ENCODE peak calls at places on chromosomes 12 and 14, in four cellular contexts. One of them, this sample, is unnamed.
A peak's percentile ranks its signal among the peaks of the same experiment; 100 is the strongest.

GRCh38 chr12:48388430-48388829 is 37.7 kb upstream of the ZNF641 start:
- DNase-seq in HepG2: no peak
- DNase-seq in IMR-90: peak; percentile 6
- DNase-seq in HCT116: no peak
- DNase-seq in this sample: no peak

GRCh38 chr12:88820012-88820411 is 239.7 kb upstream of the KITLG start:
- DNase-seq in HepG2: no peak
- DNase-seq in IMR-90: no peak
- DNase-seq in HCT116: no peak
- DNase-seq in this sample: no peak

GRCh38 chr12:62673027-62673815 is 206.6 kb downstream of the MON2 start:
- DNase-seq in HepG2: no peak
- DNase-seq in IMR-90: no peak
- DNase-seq in HCT116: no peak
- DNase-seq in this sample: no peak

GRCh38 chr14:80805136-80805535 is 136.4 kb downstream of the CEP128 start:
- DNase-seq in HepG2: no peak
- DNase-seq in IMR-90: peak; percentile 83
- DNase-seq in HCT116: no peak
- DNase-seq in this sample: no peak

GRCh38 chr12:1834186-1834925 is 14.0 kb downstream of the LRTM2 start:
- DNase-seq in HepG2: no peak
- DNase-seq in IMR-90: no peak
- DNase-seq in HCT116: no peak
- DNase-seq in this sample: no peak

GRCh38 chr12:110247340-110248095 is 33.5 kb upstream of the ATP2A2 start:
- DNase-seq in HepG2: peak; percentile 89
- DNase-seq in IMR-90: no peak
- DNase-seq in HCT116: no peak
- DNase-seq in this sample: no peak

GRCh38 chr12:85279449-85280137 is 427 bp upstream of the ALX1 start:
- DNase-seq in HepG2: no peak
- DNase-seq in IMR-90: no peak
- DNase-seq in HCT116: no peak
- DNase-seq in this sample: peak; percentile 65

GRCh38 chr14:29442720-29443119 is 484.9 kb downstream of the PRKD1 start:
- DNase-seq in HepG2: no peak
- DNase-seq in IMR-90: peak; percentile 79
- DNase-seq in HCT116: no peak
- DNase-seq in this sample: no peak

GRCh38 chr12:93199831-93200236 is 177.9 kb upstream of the NUDT4 start:
- DNase-seq in HepG2: no peak
- DNase-seq in IMR-90: peak; percentile 56
- DNase-seq in HCT116: no peak
- DNase-seq in this sample: no peak

GRCh38 chr12:70798016-70798768 is 122.3 kb downstream of the PTPRR start:
- DNase-seq in HepG2: no peak
- DNase-seq in IMR-90: no peak
- DNase-seq in HCT116: no peak
- DNase-seq in this sample: no peak

DNA sequence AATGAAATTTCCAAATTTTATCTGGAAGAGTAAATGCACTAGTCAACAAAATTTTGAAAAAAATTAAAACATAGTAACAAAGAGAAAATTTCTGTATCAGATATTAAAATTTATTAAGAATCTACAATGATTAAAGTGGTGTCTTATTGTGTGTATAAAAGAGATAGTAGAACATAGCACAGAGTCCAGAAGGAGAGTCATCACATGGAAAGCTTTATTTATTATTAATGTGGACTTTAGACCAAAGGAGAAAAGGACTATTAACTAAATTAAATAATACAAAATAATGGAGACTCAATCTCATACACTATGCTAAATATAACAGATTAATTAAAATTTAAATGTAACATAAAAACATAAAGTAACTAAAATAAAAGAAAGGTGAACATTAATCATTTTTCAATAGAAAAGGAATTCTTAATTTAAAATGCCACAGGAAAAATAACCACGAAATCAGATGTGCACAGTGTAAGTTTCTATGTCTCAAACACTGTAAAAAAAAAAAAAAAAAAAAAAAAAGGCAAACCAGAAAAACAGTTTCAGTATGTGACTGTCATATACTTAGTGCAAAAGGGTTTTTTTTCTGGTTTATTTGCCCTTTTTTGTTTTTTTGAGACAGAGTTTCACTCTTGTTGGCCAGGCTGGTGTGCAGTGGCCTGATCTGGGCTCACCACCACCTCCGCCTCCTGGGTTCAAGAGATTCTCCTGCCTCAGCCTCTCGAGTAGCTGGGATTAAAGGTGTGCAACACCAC is 95.4 kb downstream of the MYF5 start:
- DNase-seq in HepG2: no peak
- DNase-seq in IMR-90: no peak
- DNase-seq in HCT116: no peak
- DNase-seq in this sample: no peak
- H2AFZ ChIP-seq in HepG2: no peak overlapping the region
- H2AFZ ChIP-seq in IMR-90: no peak overlapping the region
- H2AFZ ChIP-seq in HCT116: no peak overlapping the region
- H2AFZ ChIP-seq in this sample: no peak overlapping the region

GRCh38 chr12:82705774-82706173 is 19.1 kb downstream of the TMTC2 start:
- DNase-seq in HepG2: no peak
- DNase-seq in IMR-90: no peak
- DNase-seq in HCT116: no peak
- DNase-seq in this sample: no peak
- H3K9ac ChIP-seq in HepG2: no peak overlapping the region
- H3K9ac ChIP-seq in IMR-90: no peak overlapping the region
- H3K9ac ChIP-seq in HCT116: no peak overlapping the region
- H3K9ac ChIP-seq in this sample: no peak overlapping the region

GRCh38 chr14:105180598-105181528 is at the start of gene NUDT14:
- DNase-seq in HepG2: no peak
- DNase-seq in IMR-90: peak; percentile 25
- DNase-seq in HCT116: peak; percentile 46
- DNase-seq in this sample: peak; percentile 83
- H2AFZ ChIP-seq in HepG2: no peak within 1 kb of the TSS
- H2AFZ ChIP-seq in IMR-90: peak within 1 kb of the TSS; percentile 95
- H2AFZ ChIP-seq in HCT116: no peak within 1 kb of the TSS
- H2AFZ ChIP-seq in this sample: no peak within 1 kb of the TSS

DNA sequence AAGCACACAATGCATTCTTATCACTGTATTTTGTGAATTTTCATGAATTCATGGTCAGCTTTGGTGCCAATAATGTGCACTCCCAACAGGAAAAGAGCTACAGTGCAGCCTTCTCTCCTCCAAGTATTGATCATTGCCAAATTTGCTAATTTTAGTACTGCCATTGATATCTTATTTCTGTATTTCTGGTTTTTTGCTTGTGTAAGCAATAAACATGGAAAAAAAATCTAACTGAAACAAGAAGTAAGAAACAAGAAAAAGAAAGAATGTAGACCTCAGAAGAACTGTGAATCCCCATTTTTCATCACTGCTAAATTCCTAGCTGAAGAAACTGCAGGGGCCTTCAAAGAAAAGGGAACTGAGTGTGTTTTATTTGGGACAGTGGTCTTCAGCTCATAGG is 161.2 kb downstream of the METTL25 start:
- DNase-seq in HepG2: no peak
- DNase-seq in IMR-90: no peak
- DNase-seq in HCT116: no peak
- DNase-seq in this sample: no peak
- H3K9ac ChIP-seq in HepG2: no peak overlapping the region
- H3K9ac ChIP-seq in IMR-90: no peak overlapping the region
- H3K9ac ChIP-seq in HCT116: no peak overlapping the region
- H3K9ac ChIP-seq in this sample: no peak overlapping the region

DNA sequence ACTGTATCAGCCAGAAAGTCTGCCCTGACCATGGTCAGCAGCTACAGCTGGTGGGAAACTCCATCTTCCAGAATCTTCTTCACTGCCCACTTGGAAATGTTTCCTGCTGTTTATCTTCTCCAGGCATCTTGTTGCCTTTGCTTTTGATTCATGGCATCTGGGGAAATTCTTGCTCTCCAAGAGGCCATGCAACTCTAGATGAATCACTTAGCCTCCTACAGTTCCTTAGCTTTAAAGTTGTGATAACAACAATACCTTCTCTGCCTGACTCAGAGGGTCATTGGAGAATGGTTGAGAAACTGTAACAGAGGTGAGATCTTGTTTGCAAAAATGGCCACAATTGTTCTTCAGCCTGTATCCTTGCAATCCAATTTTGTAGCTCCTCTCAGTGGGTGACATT is 121.0 kb upstream of the VRK1 start:
- DNase-seq in HepG2: no peak
- DNase-seq in IMR-90: peak; percentile 7
- DNase-seq in HCT116: no peak
- DNase-seq in this sample: no peak
- H2AFZ ChIP-seq in HepG2: no peak overlapping the region
- H2AFZ ChIP-seq in IMR-90: no peak overlapping the region
- H2AFZ ChIP-seq in HCT116: no peak overlapping the region
- H2AFZ ChIP-seq in this sample: no peak overlapping the region

DNA sequence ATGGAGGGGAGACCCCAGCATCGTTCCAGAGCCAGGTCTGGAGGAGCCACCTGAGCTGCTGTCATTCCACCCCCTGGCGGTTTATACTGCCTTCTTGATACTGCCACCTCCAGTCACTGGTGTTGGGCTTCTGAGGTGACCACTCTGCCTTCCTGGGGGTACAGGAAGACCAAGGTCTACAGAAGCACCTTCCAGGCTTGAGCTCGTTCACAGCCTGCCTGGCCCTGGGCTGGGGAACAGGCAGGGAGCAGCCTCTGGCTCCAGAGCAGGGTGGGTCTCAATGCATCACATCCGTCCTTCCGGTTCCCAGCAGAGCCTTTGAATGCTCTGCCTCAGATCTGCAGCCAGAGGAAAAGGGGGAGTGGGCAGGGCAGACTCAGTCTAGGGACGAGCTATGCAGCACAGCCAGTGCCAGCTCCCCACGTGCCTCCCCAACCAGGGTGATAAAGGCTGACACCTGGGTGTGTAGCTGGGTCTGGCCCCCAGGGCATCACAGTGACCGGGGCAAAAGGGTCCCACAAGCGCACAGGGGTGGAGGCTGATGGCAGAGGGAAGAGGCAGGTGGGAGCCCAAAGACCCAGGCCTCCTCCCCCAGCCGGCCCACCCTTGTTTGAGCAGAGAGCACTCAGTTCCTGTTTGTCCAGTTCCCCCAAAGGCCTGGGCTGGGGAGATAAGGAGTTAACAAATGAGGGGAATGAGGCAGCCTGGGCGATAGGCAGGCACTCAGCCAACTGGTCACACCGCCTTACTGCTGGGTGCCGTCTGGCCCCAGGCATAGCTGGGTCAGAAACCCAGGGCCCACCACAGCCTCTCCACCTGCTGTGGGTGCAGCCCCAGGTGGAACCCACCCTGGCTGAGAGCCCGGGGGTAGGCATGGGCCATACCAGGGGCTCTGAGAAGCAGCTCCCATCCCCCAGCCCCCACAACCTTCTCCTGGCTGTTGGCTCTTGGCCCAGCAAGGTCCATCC is 17.1 kb downstream of the DEGS2 start:
- DNase-seq in HepG2: no peak
- DNase-seq in IMR-90: no peak
- DNase-seq in HCT116: no peak
- DNase-seq in this sample: no peak
- H3K9ac ChIP-seq in HepG2: no peak overlapping the region
- H3K9ac ChIP-seq in IMR-90: no peak overlapping the region
- H3K9ac ChIP-seq in HCT116: no peak overlapping the region
- H3K9ac ChIP-seq in this sample: no peak overlapping the region

This sample was measured in H9.